ENCODE peak calls at places on chromosomes 11 and 22, in five cellular contexts. N is cardiac fibroblast, P is spleen, A is mammary epithelial cell, R is A549. W is an unnamed sample.

GRCh38 chr11:81222491-81222890 is 1511.2 kb downstream of the FAM181B start:
- DNase-seq in R (no peak), N (no peak), A (no peak), P (no peak), W (no peak)

GRCh38 chr11:59708537-59708936 is 5.1 kb downstream of the OR10V1 start:
- DNase-seq in R (no peak), A (peak), N (no peak), P (no peak), W (no peak)

GRCh38 chr11:133900176-133901105 is 55.1 kb upstream of the SPATA19 start:
- DNase-seq in R (no peak), N (no peak), A (no peak), P (no peak), W (no peak)

GRCh38 chr22:39176067-39176621 is 23.7 kb upstream of the CBX7 start:
- DNase-seq in A (no peak), P (peak), N (peak), R (peak), W (no peak)

GRCh38 chr11:8233691-8234424 is 29.8 kb downstream of the LMO1 start:
- DNase-seq in N (peak), P (peak), R (peak), A (peak), W (no peak)

GRCh38 chr22:30169002-30169401 is 77.6 kb downstream of the LIF start:
- DNase-seq in N (no peak), R (no peak), A (no peak), P (no peak), W (no peak)

GRCh38 chr11:65026810-65027209 is 429 bp upstream of the SNX15 start:
- DNase-seq in N (no peak), R (no peak), P (no peak), A (no peak), W (no peak)

GRCh38 chr11:57313071-57313787 is 11.5 kb downstream of the TNKS1BP1 start:
- DNase-seq in N (no peak), R (no peak), P (peak), A (no peak), W (no peak)

GRCh38 chr22:30878516-30879365 is 89.8 kb downstream of the MORC2 start:
- DNase-seq in R (no peak), P (peak), A (no peak), N (no peak), W (no peak)

GRCh38 chr11:47394322-47395224 is 13.8 kb upstream of the SLC39A13 start:
- DNase-seq in A (no peak), N (peak), P (peak), R (no peak), W (no peak)

GRCh38 chr11:59614277-59615131 is 1.1 kb downstream of the OSBP start:
- DNase-seq in R (peak), A (no peak), N (peak), P (no peak), W (peak)

GRCh38 chr11:2795491-2795991 is 90.0 kb downstream of the CDKN1C start:
- DNase-seq in P (peak), N (no peak), R (no peak), A (no peak), W (no peak)

GRCh38 chr22:44260216-44261035 is 52.3 kb downstream of the SHISAL1 start:
- DNase-seq in P (peak), A (no peak), R (no peak), N (no peak), W (no peak)

GRCh38 chr11:19372381-19372780 is 131.6 kb upstream of the E2F8 start:
- DNase-seq in A (no peak), R (no peak), N (no peak), P (no peak), W (no peak)

GRCh38 chr11:46436113-46436512 is 44.5 kb upstream of the CHRM4 start:
- DNase-seq in R (no peak), N (no peak), A (no peak), P (no peak), W (no peak)

GRCh38 chr22:39179401-39179827 is 26.9 kb upstream of the CBX7 start:
- DNase-seq in P (peak), R (no peak), A (no peak), N (no peak), W (no peak)

GRCh38 chr11:48141475-48142100 is 75.0 kb upstream of the OR4B1 start:
- DNase-seq in N (peak), P (no peak), A (peak), R (peak), W (no peak)

GRCh38 chr11:8839957-8840945 is 70.7 kb upstream of the AKIP1 start:
- DNase-seq in N (peak), A (peak), R (no peak), P (peak), W (no peak)

GRCh38 chr11:27234043-27234668 is 128.9 kb downstream of the CCDC34 start:
- DNase-seq in P (peak), R (peak), N (peak), A (peak), W (no peak)

GRCh38 chr22:27726726-27727449 is 74.7 kb downstream of the MN1 start:
- DNase-seq in P (no peak), A (no peak), N (peak), R (peak), W (no peak)

GRCh38 chr11:1051356-1052132 is 15.0 kb upstream of the MUC6 start:
- DNase-seq in P (peak), N (no peak), A (no peak), R (no peak), W (no peak)

GRCh38 chr11:70129051-70129592 is 51.0 kb downstream of the ANO1 start:
- DNase-seq in P (no peak), R (no peak), A (no peak), N (no peak), W (no peak)

GRCh38 chr11:130031056-130031455 is 28.4 kb upstream of the PRDM10 start:
- DNase-seq in N (no peak), R (no peak), A (no peak), P (no peak), W (no peak)

GRCh38 chr11:88208742-88209141 is 33.5 kb upstream of the RAB38 start:
- DNase-seq in P (no peak), R (no peak), N (peak), A (peak), W (no peak)

GRCh38 chr22:44497218-44497903 is 672 bp downstream of the RTL6 start:
- DNase-seq in R (no peak), N (peak), A (peak), P (peak), W (no peak)

GRCh38 chr11:58805065-58805464 is 39.4 kb downstream of the GLYATL2 start:
- DNase-seq in A (peak), P (no peak), R (no peak), N (peak), W (no peak)

GRCh38 chr11:8610532-8611116 is 16.6 kb upstream of the STK33 start:
- DNase-seq in P (no peak), N (no peak), A (no peak), R (no peak), W (no peak)

GRCh38 chr22:31947296-31947695 is 3.0 kb downstream of the YWHAH start:
- DNase-seq in P (no peak), A (peak), R (peak), N (peak), W (no peak)

GRCh38 chr22:36330655-36331305 is 57.0 kb downstream of the MYH9 start:
- DNase-seq in A (no peak), P (peak), R (no peak), N (peak), W (peak)

GRCh38 chr11:57471496-57471895 is 11.2 kb downstream of the RTN4RL2 start:
- DNase-seq in R (no peak), P (no peak), A (peak), N (no peak), W (peak)

GRCh38 chr11:75583710-75584658 is 21.9 kb downstream of the SERPINH1 start:
- DNase-seq in R (no peak), P (peak), A (no peak), N (peak), W (no peak)

GRCh38 chr22:26579331-26579886 is 10.5 kb downstream of the TPST2 start:
- DNase-seq in N (no peak), R (no peak), A (no peak), P (peak), W (no peak)

GRCh38 chr11:69707156-69707555 is 3.3 kb upstream of the FGF19 start:
- DNase-seq in N (no peak), R (no peak), A (peak), P (no peak), W (no peak)

GRCh38 chr11:7977251-7977917 is 9.8 kb upstream of the EIF3F start:
- DNase-seq in N (peak), A (peak), R (peak), P (no peak), W (no peak)

GRCh38 chr11:3927129-3927796 is 71.8 kb downstream of the STIM1 start:
- DNase-seq in N (no peak), P (no peak), A (no peak), R (no peak), W (no peak)
- TF ChIP-seq CTCF in N (no peak), P (no peak), A (peak), R (peak), W (peak)

GRCh38 chr22:42881298-42881697 is 24.2 kb upstream of the ARFGAP3 start:
- DNase-seq in A (no peak), R (no peak), N (no peak), P (no peak), W (no peak)

GRCh38 chr22:42883121-42883520 is 26.0 kb upstream of the ARFGAP3 start:
- DNase-seq in P (no peak), R (no peak), A (no peak), N (no peak), W (no peak)

GRCh38 chr22:42883970-42884369 is 26.9 kb upstream of the ARFGAP3 start:
- DNase-seq in P (no peak), A (no peak), N (no peak), R (no peak), W (no peak)

GRCh38 chr22:42880815-42881214 is 23.7 kb upstream of the ARFGAP3 start:
- DNase-seq in A (no peak), R (no peak), N (no peak), P (no peak), W (no peak)

DNA sequence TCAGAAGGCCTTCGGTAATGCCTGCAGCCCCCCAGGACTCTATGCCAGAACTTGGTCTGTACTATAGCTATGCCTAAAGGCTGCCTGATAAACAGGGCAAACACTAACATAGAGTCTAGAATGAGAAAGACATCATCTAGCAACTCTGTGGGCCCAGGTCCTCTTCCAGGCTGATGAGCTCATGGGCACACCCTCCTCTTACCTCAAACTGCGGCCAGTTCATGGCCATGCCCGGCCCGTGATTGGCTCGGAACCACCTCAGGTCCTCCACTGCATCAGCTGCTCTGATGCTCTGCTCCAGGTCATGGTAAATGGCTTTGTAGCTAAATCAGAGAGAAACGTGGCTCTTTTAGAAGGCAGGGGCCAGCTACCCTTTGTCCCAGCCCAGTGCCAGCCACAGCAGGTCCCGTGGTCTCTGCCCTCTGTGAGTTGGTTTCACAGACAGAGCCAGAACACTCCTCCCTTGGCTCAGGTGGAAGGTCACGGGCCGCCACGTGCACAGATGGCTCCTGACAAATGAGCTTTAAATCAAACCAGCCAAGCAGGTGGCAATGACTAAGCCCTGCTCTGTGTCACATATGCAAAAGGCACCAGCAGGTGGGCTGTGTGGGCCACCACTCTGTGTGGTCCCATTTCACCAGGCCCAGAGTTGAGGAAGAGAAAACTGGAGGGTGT is 25.0 kb upstream of the ARFGAP3 start:
- DNase-seq in P (no peak), A (no peak), R (no peak), N (no peak), W (no peak)
- H3K4me3 ChIP-seq in P (no peak), A (no peak), R (no peak), N (no peak), W (no peak)

GRCh38 chr11:118873804-118874203 is 9.9 kb upstream of the CXCR5 start:
- DNase-seq in P (no peak), A (no peak), N (no peak), R (no peak), W (no peak)

GRCh38 chr11:118872403-118872821 is 11.3 kb upstream of the CXCR5 start:
- DNase-seq in P (peak), N (no peak), A (no peak), R (no peak), W (no peak)

GRCh38 chr11:118868659-118869058 is 15.0 kb upstream of the CXCR5 start:
- DNase-seq in P (peak), N (no peak), A (no peak), R (no peak), W (no peak)

GRCh38 chr11:118876261-118876660 is 7.4 kb upstream of the CXCR5 start:
- DNase-seq in P (peak), N (no peak), A (no peak), R (no peak), W (no peak)

DNA sequence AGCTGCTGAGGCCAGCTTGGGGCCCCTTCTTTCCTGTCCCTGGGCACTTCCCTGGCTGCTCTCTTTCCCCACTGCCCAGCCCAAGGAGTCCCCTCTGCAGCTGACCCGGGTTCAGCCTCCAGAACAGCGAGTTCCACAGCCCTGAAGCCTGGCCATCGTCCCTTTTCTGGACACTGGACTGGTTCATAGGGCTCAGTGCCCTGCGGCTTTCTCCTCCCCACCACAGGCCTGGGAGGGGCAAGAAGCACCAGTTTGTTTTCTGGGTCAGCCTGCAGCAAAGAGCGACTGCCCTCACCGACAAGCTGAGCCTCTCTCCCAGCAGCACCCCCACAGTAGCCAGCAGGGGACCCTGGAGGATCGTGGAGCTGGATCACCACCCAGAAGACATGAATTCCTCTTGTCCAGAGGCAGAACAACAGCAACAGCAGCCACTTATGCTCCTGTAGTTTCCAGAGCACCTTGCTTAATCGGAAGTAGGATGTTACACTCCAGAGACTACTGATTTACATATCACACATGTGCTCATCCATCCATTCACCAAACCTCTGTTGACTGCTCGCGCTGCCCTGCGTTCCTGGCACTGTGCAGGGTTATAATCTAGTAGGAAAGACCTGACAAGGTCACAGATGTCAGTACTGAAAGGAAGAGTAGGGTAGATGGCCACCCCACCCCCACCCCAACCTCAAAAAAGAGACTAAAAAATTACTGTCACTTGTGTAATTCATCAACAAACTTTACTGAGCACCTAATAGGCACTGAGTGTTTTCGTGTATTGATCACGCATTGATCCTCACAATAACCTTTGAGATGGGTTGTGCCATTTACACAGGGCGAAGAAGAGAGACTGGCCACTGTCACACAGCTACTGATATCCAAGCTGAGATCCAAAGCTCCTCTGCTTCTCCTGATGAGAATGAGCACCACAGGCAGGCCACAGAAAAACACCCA is 13.0 kb upstream of the CXCR5 start:
- DNase-seq in R (no peak), N (peak), P (peak), A (no peak), W (peak)
- TF ChIP-seq CTCF in R (no peak), N (peak), P (no peak), A (no peak), W (peak)

GRCh38 chr11:44566952-44567875 is 1.8 kb downstream of the CD82 start:
- DNase-seq in P (no peak), N (no peak), R (no peak), A (no peak), W (no peak)

GRCh38 chr11:44566559-44566949 is 1.1 kb downstream of the CD82 start:
- DNase-seq in P (no peak), A (no peak), N (no peak), R (no peak), W (no peak)

GRCh38 chr11:44568358-44568705 is 2.9 kb downstream of the CD82 start:
- DNase-seq in N (no peak), P (no peak), R (no peak), A (no peak), W (no peak)

GRCh38 chr11:44568706-44569473 is 3.4 kb downstream of the CD82 start:
- DNase-seq in P (peak), R (peak), N (peak), A (peak), W (no peak)

DNA sequence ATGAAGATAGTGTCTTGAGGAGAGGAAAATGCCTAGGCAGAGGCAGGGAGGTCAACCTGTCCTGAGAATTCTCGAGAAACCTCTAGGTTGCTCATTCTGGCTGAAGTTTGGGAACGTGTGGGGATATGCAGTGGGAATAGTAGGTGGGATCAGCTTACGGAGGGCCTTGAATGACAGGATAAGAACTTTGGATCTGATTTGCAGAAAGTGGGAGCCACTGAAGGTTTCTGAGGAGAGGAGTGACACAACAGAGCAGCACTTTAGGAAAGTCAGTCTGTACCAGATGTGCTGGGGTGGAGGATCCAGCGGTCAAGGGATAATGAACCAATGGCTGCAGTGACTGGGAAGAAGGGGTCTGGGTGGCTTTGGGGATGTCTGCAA is 2.4 kb downstream of the CD82 start:
- DNase-seq in N (no peak), A (no peak), P (peak), R (no peak), W (no peak)
- H3K4me3 ChIP-seq in N (no peak), A (no peak), P (peak), R (no peak), W (no peak)

GRCh38 chr11:67102664-67103063 is 16.4 kb upstream of the KDM2A start:
- DNase-seq in R (no peak), P (no peak), A (no peak), N (no peak), W (no peak)

GRCh38 chr11:67111261-67111660 is 7.8 kb upstream of the KDM2A start:
- DNase-seq in R (no peak), N (no peak), P (no peak), A (no peak), W (no peak)

DNA sequence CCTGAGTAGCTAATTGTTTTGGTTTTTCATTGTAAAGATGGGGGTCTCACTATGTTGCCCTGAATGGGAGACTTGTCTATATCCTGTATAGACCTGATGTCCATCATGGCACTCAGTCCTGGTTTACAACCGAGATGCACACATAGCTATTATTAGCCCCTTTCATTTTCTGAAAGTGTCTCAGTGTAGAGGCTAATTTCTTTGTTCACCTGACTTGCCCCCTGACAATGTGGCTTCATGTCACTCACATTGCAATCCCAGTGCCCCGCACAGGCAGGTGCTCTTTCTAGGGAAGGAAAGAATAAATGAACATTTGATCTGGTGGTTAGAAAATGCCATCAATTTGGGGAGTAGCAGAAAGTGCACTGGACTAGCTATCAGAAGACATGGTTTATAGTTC is 13.1 kb upstream of the KDM2A start:
- DNase-seq in A (no peak), R (no peak), P (no peak), N (no peak), W (no peak)
- TF ChIP-seq CTCF in A (no peak), R (no peak), P (no peak), N (no peak), W (no peak)

GRCh38 chr11:10454902-10455631 is at the start of gene AMPD3:
- DNase-seq in N (peak), A (peak), R (peak), P (peak), W (no peak)
- H3K4me3 ChIP-seq in N (peak), A (no peak), R (peak), P (peak), W (no peak)

W was measured in LNCaP clone FGC.